ENCODE peak calls at places on chromosome 2, in four cellular contexts. E is AG09309, P is tibial nerve, N is kidney epithelial cell. M is an unnamed sample.

GRCh38 chr2:47095302-47096020 is 59.6 kb downstream of the STPG4 start:
- DNase-seq in E (no peak), P (no peak), N (no peak), M (no peak)

GRCh38 chr2:32418777-32419176 is 62.0 kb downstream of the BIRC6 start:
- DNase-seq in E (no peak), P (no peak), N (no peak), M (no peak)

GRCh38 chr2:157874997-157875719 is 972 bp downstream of the ACVR1 start:
- DNase-seq in E (peak; percentile 74), P (peak; percentile 46), N (no peak), M (no peak)

GRCh38 chr2:191202881-191203397 is 42.3 kb upstream of the MYO1B start:
- DNase-seq in E (peak; percentile 56), P (no peak), N (no peak), M (no peak)

GRCh38 chr2:205323929-205324328 is 358.4 kb upstream of the NRP2 start:
- DNase-seq in E (no peak), P (no peak), N (no peak), M (no peak)

GRCh38 chr2:5695641-5696350 is 3.6 kb downstream of the SOX11 start:
- DNase-seq in E (no peak), P (no peak), N (no peak), M (no peak)

GRCh38 chr2:218067523-218067922 is 1.5 kb upstream of the RUFY4 start:
- DNase-seq in E (no peak), P (no peak), N (no peak), M (no peak)

GRCh38 chr2:225488743-225489142 is 89.2 kb downstream of the NYAP2 start:
- DNase-seq in E (no peak), P (no peak), N (no peak), M (no peak)

GRCh38 chr2:176085861-176086771 is 2.4 kb upstream of the EVX2 start:
- DNase-seq in E (no peak), P (peak; percentile 45), N (no peak), M (peak; percentile 64)

GRCh38 chr2:161044937-161045336 is 115.3 kb upstream of the TANK start:
- DNase-seq in E (no peak), P (peak; percentile 18), N (no peak), M (no peak)

GRCh38 chr2:72934683-72935610 is 17.6 kb downstream of the EMX1 start:
- DNase-seq in E (no peak), P (no peak), N (no peak), M (peak; percentile 75)

GRCh38 chr2:172168917-172169346 is 66.2 kb upstream of the DLX2 start:
- DNase-seq in E (peak; percentile 61), P (no peak), N (no peak), M (no peak)

GRCh38 chr2:172169611-172170010 is 66.9 kb upstream of the DLX2 start:
- DNase-seq in E (no peak), P (no peak), N (no peak), M (no peak)

GRCh38 chr2:172173307-172173706 is 70.6 kb upstream of the DLX2 start:
- DNase-seq in E (no peak), P (no peak), N (no peak), M (no peak)

GRCh38 chr2:172177581-172177980 is 74.9 kb upstream of the DLX2 start:
- DNase-seq in E (no peak), P (no peak), N (no peak), M (no peak)

DNA sequence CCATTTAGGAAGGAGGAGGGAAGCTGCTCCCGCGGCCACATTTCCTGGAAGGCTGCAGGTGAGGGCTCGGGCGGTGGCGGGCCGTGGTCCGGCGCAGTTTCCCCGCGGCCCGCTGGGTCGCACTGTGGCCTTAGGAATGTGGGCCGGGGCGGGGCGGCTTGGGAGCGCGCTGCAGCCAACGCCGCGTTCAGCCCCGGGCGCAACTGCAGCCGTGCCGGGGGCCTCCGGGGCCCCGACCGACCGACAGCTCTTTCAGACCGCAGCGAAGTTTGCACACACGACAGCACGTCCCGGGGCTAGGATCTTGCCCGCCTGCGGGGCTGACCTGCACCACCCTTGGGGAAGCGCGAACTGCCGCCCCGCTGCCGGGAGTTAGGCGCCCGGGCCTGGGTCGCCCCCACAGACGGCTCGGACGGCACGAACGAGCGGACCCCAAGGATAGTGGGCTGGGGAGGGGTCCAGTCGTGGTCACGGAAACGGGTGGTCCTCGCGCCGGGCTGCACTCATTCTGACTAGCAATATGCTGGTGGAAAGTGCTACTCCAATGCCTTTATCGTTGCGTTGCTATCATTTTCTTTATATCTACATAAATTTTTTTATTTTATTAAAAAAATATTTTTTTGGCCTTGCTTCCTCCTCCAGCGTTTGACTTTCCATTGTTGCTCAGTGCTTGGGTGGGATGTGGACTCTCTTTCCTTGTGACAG is 70.0 kb upstream of the DLX2 start:
- DNase-seq in E (no peak), P (peak; percentile 55), N (no peak), M (peak; percentile 65)
- TF ChIP-seq CTCF in E (peak; percentile 73), P (peak; percentile 91), N (peak; percentile 73), M (peak; percentile 73)

GRCh38 chr2:90069290-90069894 is 1377.9 kb downstream of the RPIA start:
- DNase-seq in E (no peak), P (no peak), N (no peak), M (peak; percentile 39)
- TF ChIP-seq CTCF in E (peak; percentile 81), P (no peak), N (peak; percentile 74), M (peak; percentile 68)

GRCh38 chr2:99819766-99820165 is 322.6 kb downstream of the AFF3 start:
- DNase-seq in E (no peak), P (no peak), N (peak; percentile 69), M (no peak)
- TF ChIP-seq CTCF in E (no peak), P (no peak), N (peak; percentile 67), M (no peak)

DNA sequence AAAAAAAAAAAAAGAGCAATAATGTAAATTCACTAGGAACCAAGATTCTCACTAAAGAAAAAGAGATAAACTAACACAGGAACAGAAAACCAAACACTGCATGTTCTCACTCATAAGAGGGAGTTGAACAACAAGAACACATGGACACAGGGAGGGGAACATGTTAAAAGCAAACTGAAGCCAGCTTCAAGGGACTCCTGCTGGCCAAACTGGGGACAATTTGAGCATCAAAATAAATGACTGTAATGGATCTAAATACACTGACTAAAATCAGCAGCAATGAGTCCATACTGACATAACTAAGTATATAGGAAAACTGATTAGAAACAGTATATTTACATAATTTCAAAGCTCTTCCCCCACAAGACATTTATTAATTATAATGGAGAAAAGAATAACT is 73.0 kb downstream of the FARSB start:
- DNase-seq in E (no peak), P (no peak), N (no peak), M (no peak)
- TF ChIP-seq CTCF in E (peak; percentile 8), P (no peak), N (no peak), M (peak; percentile 13)

M was measured in GM13977.